ENCODE peak calls at places on chromosomes 7 and 10, in eight cellular contexts. S is lower leg skin, R is breast epithelium, H is A549, Q is HCT116, T is NB4, L is testis, K is sigmoid colon. Z is an unnamed sample.

GRCh38 chr7:139683137-139683871 is 94.5 kb downstream of the HIPK2 start:
- DNase-seq in K (no peak), S (no peak), T (no peak), Q (no peak), H (no peak), R (peak), L (no peak), Z (peak)

GRCh38 chr7:45886931-45887667 is 1.2 kb upstream of the IGFBP1 start:
- DNase-seq in K (no peak), Q (no peak), T (no peak), L (no peak), S (peak), R (no peak), H (no peak), Z (no peak)

GRCh38 chr7:88243345-88243909 is 23.6 kb upstream of the SRI start:
- DNase-seq in K (no peak), S (no peak), T (peak), H (peak), R (no peak), L (peak), Q (peak), Z (no peak)

GRCh38 chr10:102120987-102121738 is 995 bp upstream of the LDB1 start:
- DNase-seq in K (peak), H (no peak), S (peak), L (peak), T (no peak), R (peak), Q (no peak), Z (peak)

GRCh38 chr7:45224832-45225231 is 67.2 kb downstream of the RAMP3 start:
- DNase-seq in H (no peak), K (no peak), Q (no peak), L (no peak), R (no peak), S (no peak), T (peak), Z (no peak)

GRCh38 chr10:68211635-68212034 is 20.3 kb downstream of the ATOH7 start:
- DNase-seq in H (no peak), S (no peak), R (no peak), L (no peak), T (no peak), K (no peak), Q (no peak), Z (no peak)

GRCh38 chr10:90805211-90805610 is 52.6 kb downstream of the HTR7 start:
- DNase-seq in S (no peak), H (no peak), K (no peak), L (no peak), Q (no peak), T (no peak), R (no peak), Z (no peak)

GRCh38 chr7:137694405-137694804 is 152.4 kb downstream of the DGKI start:
- DNase-seq in H (no peak), K (no peak), S (no peak), T (peak), R (no peak), L (no peak), Q (no peak), Z (no peak)

GRCh38 chr10:121791761-121792160 is 136.1 kb downstream of the ATE1 start:
- DNase-seq in T (no peak), R (no peak), H (no peak), K (no peak), L (no peak), Q (no peak), S (no peak), Z (no peak)

GRCh38 chr10:484441-484924 is 205.0 kb downstream of the DIP2C start:
- DNase-seq in Q (no peak), K (no peak), T (no peak), R (no peak), H (no peak), S (peak), L (no peak), Z (peak)

GRCh38 chr7:129799350-129799955 is 153.3 kb downstream of the UBE2H start:
- DNase-seq in K (no peak), Q (no peak), H (no peak), T (no peak), L (no peak), S (no peak), R (no peak), Z (no peak)

GRCh38 chr7:92832623-92833023 is 3.8 kb downstream of the CDK6 start:
- DNase-seq in S (no peak), R (no peak), K (no peak), T (no peak), Q (no peak), H (no peak), L (no peak), Z (no peak)

GRCh38 chr7:2614646-2615330 is 17.0 kb upstream of the TTYH3 start:
- DNase-seq in H (no peak), R (no peak), T (no peak), L (no peak), S (no peak), K (no peak), Q (no peak), Z (no peak)

GRCh38 chr10:125002423-125003145 is 60.7 kb downstream of the ZRANB1 start:
- DNase-seq in R (peak), K (peak), L (peak), T (no peak), S (peak), Q (no peak), H (no peak), Z (no peak)

GRCh38 chr10:71912431-71912830 is 51.8 kb upstream of the CHST3 start:
- DNase-seq in T (no peak), R (no peak), Q (no peak), S (no peak), H (peak), L (no peak), K (no peak), Z (no peak)

GRCh38 chr7:151709141-151710038 is 167.5 kb downstream of the PRKAG2 start:
- DNase-seq in S (no peak), K (no peak), H (no peak), Q (no peak), T (no peak), R (no peak), L (no peak), Z (no peak)

GRCh38 chr7:151711435-151711872 is 165.5 kb downstream of the PRKAG2 start:
- DNase-seq in H (no peak), L (no peak), Q (no peak), K (no peak), S (no peak), R (no peak), T (no peak), Z (no peak)

GRCh38 chr7:151711906-151712771 is 164.8 kb downstream of the PRKAG2 start:
- DNase-seq in K (no peak), H (no peak), Q (no peak), S (no peak), L (no peak), T (no peak), R (no peak), Z (no peak)

GRCh38 chr7:151710121-151710640 is 166.7 kb downstream of the PRKAG2 start:
- DNase-seq in K (no peak), Q (no peak), T (no peak), S (no peak), H (no peak), R (no peak), L (no peak), Z (no peak)

GRCh38 chr7:151710646-151711434 is 166.1 kb downstream of the PRKAG2 start:
- DNase-seq in Q (no peak), H (no peak), T (no peak), L (no peak), S (no peak), R (no peak), K (no peak), Z (no peak)
- TF ChIP-seq POLR2A in Q (no peak), H (no peak), T (no peak), L (no peak), S (no peak), R (no peak), K (no peak), Z (no peak)

DNA sequence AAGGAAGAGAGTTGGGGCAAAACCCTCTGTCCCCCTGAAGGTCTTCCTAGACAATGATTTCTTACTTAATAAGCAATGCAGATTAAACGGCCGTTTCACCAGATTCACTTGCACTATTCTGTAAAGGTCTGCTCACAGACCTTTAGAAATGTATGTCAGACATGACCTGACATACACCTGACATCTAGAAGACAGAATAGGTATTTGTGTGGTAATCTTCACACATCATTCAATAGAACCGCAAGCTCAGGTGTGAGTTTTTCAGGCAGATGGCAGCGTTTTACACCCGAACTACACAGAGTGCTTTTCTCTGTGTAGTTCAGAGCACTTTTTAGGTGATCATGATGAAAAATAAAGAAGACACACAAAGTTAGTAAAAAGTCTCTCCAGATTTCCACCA is 63.2 kb downstream of the PRKCQ start:
- DNase-seq in Q (no peak), S (no peak), T (no peak), L (no peak), R (no peak), K (no peak), H (no peak), Z (no peak)
- TF ChIP-seq CTCF in Q (no peak), S (no peak), T (no peak), L (no peak), R (no peak), K (no peak), H (no peak), Z (no peak)

DNA sequence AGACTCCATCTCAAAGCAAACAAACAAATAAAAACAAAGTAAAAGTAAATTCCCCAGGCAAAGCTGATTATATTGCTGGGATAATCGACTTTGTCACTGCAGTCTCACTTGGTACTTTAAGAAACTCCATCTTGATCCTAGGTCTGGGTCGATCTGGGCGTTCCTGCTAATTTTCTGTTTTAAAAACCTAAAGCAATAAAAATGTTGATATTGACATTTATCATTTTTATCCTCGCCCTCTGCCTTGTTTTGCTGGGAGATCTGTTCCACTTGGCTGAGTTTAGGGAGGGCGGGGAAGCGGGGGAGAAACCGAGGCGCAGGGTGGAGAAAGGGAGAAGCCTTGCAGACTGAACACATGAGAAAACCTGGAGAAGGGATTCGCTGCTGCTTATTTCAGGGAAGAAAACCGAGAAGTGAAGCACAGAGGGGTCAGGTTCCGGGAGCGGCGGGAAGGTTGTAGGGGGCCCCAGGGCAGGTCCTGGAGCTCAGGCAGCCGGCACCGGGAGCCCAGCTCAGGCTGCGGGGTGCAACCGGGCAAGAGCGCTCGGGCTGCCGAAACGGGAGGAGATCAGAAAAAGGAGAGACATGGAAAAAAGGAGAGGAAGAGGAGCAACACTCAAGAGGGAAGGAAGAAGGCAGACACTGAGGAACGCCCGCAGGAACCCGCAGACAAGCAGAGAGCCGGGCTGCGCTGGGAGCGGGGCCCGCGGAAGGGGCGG is 27.4 kb upstream of the KMT2C start:
- DNase-seq in K (no peak), R (no peak), Q (no peak), T (no peak), L (peak), H (no peak), S (no peak), Z (no peak)
- TF ChIP-seq POLR2A in K (peak), R (no peak), Q (no peak), T (peak), L (peak), H (peak), S (no peak), Z (peak)

GRCh38 chr7:107758667-107759066 is 14.7 kb downstream of the CBLL1 start:
- DNase-seq in S (no peak), T (no peak), Q (no peak), K (no peak), R (no peak), L (no peak), H (no peak), Z (no peak)

GRCh38 chr7:107751113-107751512 is 7.2 kb downstream of the CBLL1 start:
- DNase-seq in Q (no peak), R (no peak), S (no peak), K (no peak), H (no peak), L (no peak), T (no peak), Z (no peak)

GRCh38 chr7:107754642-107755041 is 10.7 kb downstream of the CBLL1 start:
- DNase-seq in S (no peak), Q (no peak), T (no peak), K (no peak), R (no peak), L (no peak), H (no peak), Z (no peak)
- TF ChIP-seq CTCF in S (no peak), Q (no peak), T (no peak), K (no peak), R (no peak), L (no peak), H (peak), Z (no peak)

GRCh38 chr10:86399879-86400704 is 33.5 kb upstream of the GRID1 start:
- DNase-seq in L (peak), S (peak), H (peak), T (peak), R (peak), K (peak), Q (peak), Z (peak)
- TF ChIP-seq POLR2A in L (no peak), S (no peak), H (peak), T (peak), R (no peak), K (no peak), Q (peak), Z (peak)

GRCh38 chr10:85791846-85792532 is 574.6 kb downstream of the GRID1 start:
- DNase-seq in S (peak), T (peak), R (no peak), L (peak), Q (no peak), K (no peak), H (peak), Z (no peak)
- TF ChIP-seq CTCF in S (no peak), T (peak), R (peak), L (peak), Q (peak), K (no peak), H (peak), Z (peak)

GRCh38 chr10:133373104-133373624 is at the start of gene ECHS1:
- DNase-seq in L (peak), T (peak), K (peak), R (peak), S (peak), Q (peak), H (peak), Z (peak)
- TF ChIP-seq POLR2A in L (peak), T (peak), K (no peak), R (peak), S (no peak), Q (peak), H (peak), Z (peak)

Z was measured in transverse colon.